ENCODE peak calls at places on chromosomes 11 and 22, in six cellular contexts. D is amygdala; Y is stimulated activated CD8-positive, alpha-beta memory T cell treated with anti-CD3 and anti-CD28 coated beads, Interleukin-2, amount 100 ng/mL, for 1 hour; J is HTR-8/SVneo; I is activated T-cell treated with anti-CD3 and anti-CD28 coated beads for 48 hours; C is globus pallidus. E is an unnamed sample.

GRCh38 chr22:29740216-29740615 is 20.4 kb downstream of the CABP7 start:
- DNase-seq in D (no peak), Y (no peak), J (no peak), I (no peak), C (no peak), E (no peak)

GRCh38 chr11:125591659-125592304 is 870 bp upstream of the STT3A start:
- DNase-seq in D (no peak), Y (peak; percentile 5), J (no peak), I (peak; percentile 21), C (no peak), E (peak; percentile 55)

GRCh38 chr11:12235549-12235944 is 125.2 kb downstream of the MICAL2 start:
- DNase-seq in D (no peak), Y (no peak), J (peak; percentile 60), I (no peak), C (no peak), E (no peak)

GRCh38 chr11:116073854-116074837 is 569.9 kb upstream of the CADM1 start:
- DNase-seq in D (peak; percentile 55), Y (no peak), J (no peak), I (no peak), C (peak; percentile 3), E (no peak)

GRCh38 chr22:46027219-46028068 is 50.5 kb upstream of the WNT7B start:
- DNase-seq in D (peak; percentile 83), Y (no peak), J (no peak), I (no peak), C (peak; percentile 91), E (peak; percentile 77)

GRCh38 chr11:1992111-1992510 is 5.5 kb downstream of the H19 start:
- DNase-seq in D (no peak), Y (no peak), J (no peak), I (no peak), C (no peak), E (no peak)

GRCh38 chr22:48820481-48821345 is 1007.0 kb downstream of the BRD1 start:
- DNase-seq in D (no peak), Y (no peak), J (no peak), I (no peak), C (no peak), E (peak; percentile 38)

GRCh38 chr11:85835729-85836128 is 19.5 kb upstream of the CCDC83 start:
- DNase-seq in D (no peak), Y (no peak), J (no peak), I (no peak), C (no peak), E (no peak)

GRCh38 chr11:94877446-94878200 is 95.7 kb downstream of the CWC15 start:
- DNase-seq in D (no peak), Y (no peak), J (no peak), I (no peak), C (no peak), E (no peak)

GRCh38 chr22:42180349-42180842 is 49.8 kb upstream of the CYP2D6 start:
- DNase-seq in D (no peak), Y (no peak), J (no peak), I (peak; percentile 9), C (peak; percentile 7), E (no peak)

GRCh38 chr11:122843281-122844150 is 5.2 kb downstream of the CRTAM start:
- DNase-seq in D (no peak), Y (no peak), J (no peak), I (peak; percentile 34), C (no peak), E (no peak)

GRCh38 chr11:12223771-12224536 is 113.6 kb downstream of the MICAL2 start:
- DNase-seq in D (no peak), Y (no peak), J (no peak), I (no peak), C (no peak), E (no peak)

GRCh38 chr11:1202776-1203504 is 19.9 kb upstream of the MUC5B start:
- DNase-seq in D (peak; percentile 26), Y (peak; percentile 33), J (peak; percentile 88), I (peak; percentile 66), C (peak; percentile 18), E (no peak)

GRCh38 chr22:47209547-47210023 is 447.1 kb downstream of the TBC1D22A start:
- DNase-seq in D (no peak), Y (no peak), J (no peak), I (no peak), C (no peak), E (peak; percentile 16)

GRCh38 chr22:38416621-38417251 is 38.3 kb downstream of the KCNJ4 start:
- DNase-seq in D (no peak), Y (no peak), J (no peak), I (no peak), C (no peak), E (peak; percentile 33)

GRCh38 chr11:66438504-66439466 is at the start of gene MRPL11:
- DNase-seq in D (peak; percentile 89), Y (peak; percentile 77), J (peak; percentile 99), I (peak; percentile 83), C (peak; percentile 92), E (peak; percentile 80)

GRCh38 chr11:93370260-93370659 is 39.7 kb downstream of the DEUP1 start:
- DNase-seq in D (no peak), Y (no peak), J (peak; percentile 40), I (no peak), C (no peak), E (no peak)

GRCh38 chr11:106280041-106280440 is 202.6 kb downstream of the AASDHPPT start:
- DNase-seq in D (no peak), Y (no peak), J (no peak), I (no peak), C (no peak), E (no peak)

GRCh38 chr11:134049303-134049702 is 19.6 kb upstream of the JAM3 start:
- DNase-seq in D (no peak), Y (no peak), J (no peak), I (no peak), C (no peak), E (no peak)

GRCh38 chr11:12827929-12828812 is 153.9 kb downstream of the TEAD1 start:
- DNase-seq in D (peak; percentile 45), Y (no peak), J (peak; percentile 66), I (no peak), C (peak; percentile 89), E (no peak)

GRCh38 chr11:108364159-108364558 is 103.2 kb downstream of the C11orf65 start:
- DNase-seq in D (no peak), Y (no peak), J (no peak), I (no peak), C (no peak), E (no peak)

GRCh38 chr11:65477271-65478029 is 21.4 kb upstream of the MALAT1 start:
- DNase-seq in D (peak; percentile 96), Y (peak; percentile 84), J (peak; percentile 94), I (peak; percentile 96), C (peak; percentile 97), E (peak; percentile 98)

GRCh38 chr22:49299821-49300231 is 527.8 kb downstream of the BRD1 start:
- DNase-seq in D (no peak), Y (no peak), J (no peak), I (no peak), C (no peak), E (no peak)

GRCh38 chr11:59610289-59610688 is 5.3 kb downstream of the OSBP start:
- DNase-seq in D (no peak), Y (no peak), J (no peak), I (no peak), C (no peak), E (no peak)

GRCh38 chr11:20035701-20036601 is 124.3 kb downstream of the DBX1 start:
- DNase-seq in D (no peak), Y (no peak), J (peak; percentile 84), I (no peak), C (no peak), E (peak; percentile 57)

GRCh38 chr22:22168190-22168940 is 76.2 kb upstream of the VPREB1 start:
- DNase-seq in D (no peak), Y (no peak), J (peak; percentile 3), I (no peak), C (no peak), E (no peak)

GRCh38 chr11:69603978-69604524 is 36.9 kb upstream of the CCND1 start:
- DNase-seq in D (no peak), Y (no peak), J (no peak), I (no peak), C (no peak), E (no peak)

GRCh38 chr11:911031-911889 is 650 bp upstream of the CHID1 start:
- DNase-seq in D (peak; percentile 51), Y (peak; percentile 16), J (peak; percentile 57), I (no peak), C (no peak), E (no peak)

GRCh38 chr11:69356703-69357457 is 62.9 kb downstream of the MYEOV start:
- DNase-seq in D (no peak), Y (no peak), J (no peak), I (no peak), C (no peak), E (no peak)

GRCh38 chr22:49577168-49578060 is 250.3 kb downstream of the BRD1 start:
- DNase-seq in D (no peak), Y (no peak), J (no peak), I (no peak), C (no peak), E (peak; percentile 46)

GRCh38 chr11:93857413-93858185 is 7.2 kb upstream of the VSTM5 start:
- DNase-seq in D (peak; percentile 7), Y (no peak), J (no peak), I (no peak), C (no peak), E (no peak)

GRCh38 chr11:44379141-44380008 is 69.4 kb upstream of the ALX4 start:
- DNase-seq in D (no peak), Y (no peak), J (no peak), I (no peak), C (no peak), E (no peak)

GRCh38 chr11:2758751-2759150 is 59.0 kb upstream of the KCNQ1OT1 start:
- DNase-seq in D (no peak), Y (no peak), J (no peak), I (no peak), C (no peak), E (no peak)

GRCh38 chr11:118438314-118438931 is 2.1 kb downstream of the KMT2A start:
- DNase-seq in D (peak; percentile 57), Y (peak; percentile 21), J (peak; percentile 59), I (peak; percentile 21), C (peak; percentile 61), E (peak; percentile 59)

GRCh38 chr11:46371994-46372393 is 9.5 kb upstream of the MDK start:
- DNase-seq in D (no peak), Y (no peak), J (no peak), I (no peak), C (no peak), E (no peak)

GRCh38 chr11:133903875-133904817 is 52.6 kb downstream of the IGSF9B start:
- DNase-seq in D (no peak), Y (no peak), J (no peak), I (no peak), C (no peak), E (peak; percentile 24)

E was measured in breast epithelium.